ENCODE peak calls at places on chromosomes 5 and 9, in six cellular contexts. U is lower lobe of right lung, A is dorsolateral prefrontal cortex, N is fibroblast of lung, H is fibroblast of pulmonary artery, W is cardiac fibroblast. F is an unnamed sample.

GRCh38 chr9:18238254-18238653 is 235.7 kb upstream of the ADAMTSL1 start:
- DNase-seq in U (no peak), A (no peak), N (peak), H (peak), W (peak), F (peak)

GRCh38 chr9:137809038-137809630 is 68.4 kb upstream of the CACNA1B start:
- DNase-seq in U (no peak), A (no peak), N (no peak), H (no peak), W (no peak), F (no peak)

GRCh38 chr9:110655723-110656641 is 12.6 kb upstream of the MUSK start:
- DNase-seq in U (no peak), A (no peak), N (no peak), H (peak), W (peak), F (no peak)

GRCh38 chr5:75681125-75681830 is 36.0 kb downstream of the POC5 start:
- DNase-seq in U (no peak), A (no peak), N (peak), H (peak), W (peak), F (no peak)

GRCh38 chr5:132017316-132017715 is 5.9 kb upstream of the ACSL6 start:
- DNase-seq in U (no peak), A (no peak), N (no peak), H (no peak), W (no peak), F (no peak)

GRCh38 chr9:93684806-93685553 is 108.6 kb downstream of the PHF2 start:
- DNase-seq in U (no peak), A (no peak), N (peak), H (peak), W (peak), F (no peak)

GRCh38 chr9:99114846-99115500 is 10.1 kb downstream of the TGFBR1 start:
- DNase-seq in U (no peak), A (no peak), N (peak), H (no peak), W (no peak), F (no peak)

GRCh38 chr5:6483880-6484382 is 35.3 kb downstream of the UBE2QL1 start:
- DNase-seq in U (no peak), A (no peak), N (no peak), H (no peak), W (no peak), F (no peak)

GRCh38 chr5:151104795-151105194 is 24.0 kb upstream of the TNIP1 start:
- DNase-seq in U (no peak), A (no peak), N (no peak), H (peak), W (peak), F (no peak)

GRCh38 chr9:27351438-27351837 is 54.5 kb upstream of the EQTN start:
- DNase-seq in U (no peak), A (peak), N (no peak), H (peak), W (no peak), F (no peak)

GRCh38 chr9:81979196-81979595 is 9.4 kb upstream of the SPATA31D1 start:
- DNase-seq in U (no peak), A (no peak), N (peak), H (no peak), W (no peak), F (no peak)

GRCh38 chr5:130151239-130151638 is 247.0 kb downstream of the CHSY3 start:
- DNase-seq in U (no peak), A (no peak), N (no peak), H (no peak), W (no peak), F (no peak)

GRCh38 chr5:113520429-113520828 is 6.9 kb downstream of the YTHDC2 start:
- DNase-seq in U (no peak), A (no peak), N (peak), H (peak), W (peak), F (no peak)

GRCh38 chr5:107067391-107067790 is 603.3 kb downstream of the EFNA5 start:
- DNase-seq in U (peak), A (peak), N (peak), H (no peak), W (no peak), F (no peak)

GRCh38 chr5:67308988-67309688 is 112.5 kb upstream of the CD180 start:
- DNase-seq in U (no peak), A (no peak), N (no peak), H (no peak), W (no peak), F (no peak)

GRCh38 chr9:133614056-133614455 is 4.9 kb upstream of the FAM163B start:
- DNase-seq in U (no peak), A (no peak), N (no peak), H (no peak), W (no peak), F (no peak)

GRCh38 chr9:113803811-113804589 is 72.1 kb upstream of the ZNF618 start:
- DNase-seq in U (no peak), A (no peak), N (no peak), H (no peak), W (peak), F (no peak)

GRCh38 chr5:166324372-166324771 is 1967.1 kb upstream of the WWC1 start:
- DNase-seq in U (no peak), A (no peak), N (no peak), H (no peak), W (no peak), F (no peak)

GRCh38 chr5:160133071-160133917 is 14.0 kb upstream of the PWWP2A start:
- DNase-seq in U (peak), A (peak), N (peak), H (peak), W (peak), F (no peak)

GRCh38 chr9:107983191-107983603 is 493.6 kb upstream of the KLF4 start:
- DNase-seq in U (no peak), A (no peak), N (peak), H (peak), W (peak), F (no peak)

GRCh38 chr5:111681791-111682190 is 75.2 kb downstream of the NREP start:
- DNase-seq in U (no peak), A (no peak), N (no peak), H (peak), W (peak), F (no peak)

DNA sequence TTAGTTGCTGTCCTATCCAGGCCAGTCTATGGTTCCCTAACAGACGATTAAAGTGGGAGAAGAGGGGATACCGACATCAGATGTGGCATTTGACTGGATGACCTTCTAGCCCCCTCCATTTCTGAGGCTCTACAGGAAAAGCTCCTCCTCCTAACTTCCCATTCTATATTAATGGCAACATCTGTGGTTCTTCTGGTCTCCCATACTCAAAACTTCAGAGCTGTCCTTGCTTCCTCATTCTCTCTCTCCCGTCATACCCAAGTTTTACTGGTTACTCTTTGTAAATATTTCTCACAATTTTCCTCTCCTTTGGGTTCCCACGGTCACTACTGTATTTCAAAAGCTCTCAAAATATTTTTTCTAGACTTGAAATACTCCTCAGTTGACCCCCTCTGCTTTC is 36.0 kb upstream of the IL7R start:
- DNase-seq in U (no peak), A (no peak), N (no peak), H (no peak), W (no peak), F (no peak)
- TF ChIP-seq CTCF in U (no peak), A (no peak), N (no peak), H (no peak), W (no peak), F (no peak)

GRCh38 chr5:66222455-66222854 is 78.4 kb downstream of the SREK1 start:
- DNase-seq in U (no peak), A (no peak), N (peak), H (no peak), W (no peak), F (no peak)

GRCh38 chr5:66224773-66225553 is 80.9 kb downstream of the SREK1 start:
- DNase-seq in U (no peak), A (no peak), N (no peak), H (no peak), W (no peak), F (no peak)

GRCh38 chr5:66224273-66224672 is 80.2 kb downstream of the SREK1 start:
- DNase-seq in U (no peak), A (no peak), N (no peak), H (no peak), W (no peak), F (no peak)

DNA sequence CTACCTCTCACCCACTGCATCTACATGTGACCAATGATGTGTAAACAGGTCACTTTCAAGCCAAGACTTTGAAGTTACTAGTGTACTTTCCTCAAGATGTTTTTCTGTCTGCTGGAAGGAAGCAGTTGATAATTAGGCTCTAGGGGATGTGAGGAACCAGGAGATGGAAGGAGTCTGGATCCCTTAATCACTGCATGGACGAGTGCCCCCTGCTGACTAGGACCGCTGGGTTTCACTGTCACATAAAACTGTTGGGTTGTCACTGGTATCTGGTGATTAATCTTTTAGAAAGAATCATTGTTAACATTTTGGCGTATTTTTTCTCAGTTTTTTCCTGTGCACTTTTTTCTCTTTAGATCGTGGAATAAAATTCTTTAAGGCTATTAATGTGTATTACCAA is 79.5 kb downstream of the SREK1 start:
- DNase-seq in U (no peak), A (peak), N (no peak), H (peak), W (peak), F (no peak)
- TF ChIP-seq CTCF in U (peak), A (peak), N (peak), H (peak), W (peak), F (peak)

DNA sequence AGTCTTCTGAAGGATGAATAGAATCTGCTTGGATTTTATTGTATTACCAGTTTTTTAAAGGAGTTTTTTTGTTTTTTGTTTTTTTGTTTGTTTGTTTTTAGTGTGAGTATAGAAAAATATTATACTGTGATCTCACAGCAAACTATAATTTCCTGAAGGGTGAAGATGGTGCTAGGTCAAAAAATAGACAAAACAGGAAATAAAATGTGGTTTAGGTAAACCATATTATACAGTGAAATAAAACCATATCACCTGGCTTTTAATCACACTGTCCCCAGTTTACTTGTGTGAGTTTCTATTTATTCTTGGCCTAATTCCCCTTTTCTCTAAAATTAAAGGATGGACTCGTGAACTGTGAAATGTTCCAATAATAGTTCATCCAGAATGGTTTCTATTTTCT is 841.3 kb upstream of the CTNND2 start:
- DNase-seq in U (no peak), A (no peak), N (no peak), H (no peak), W (no peak), F (no peak)
- TF ChIP-seq CTCF in U (no peak), A (no peak), N (no peak), H (no peak), W (no peak), F (no peak)

DNA sequence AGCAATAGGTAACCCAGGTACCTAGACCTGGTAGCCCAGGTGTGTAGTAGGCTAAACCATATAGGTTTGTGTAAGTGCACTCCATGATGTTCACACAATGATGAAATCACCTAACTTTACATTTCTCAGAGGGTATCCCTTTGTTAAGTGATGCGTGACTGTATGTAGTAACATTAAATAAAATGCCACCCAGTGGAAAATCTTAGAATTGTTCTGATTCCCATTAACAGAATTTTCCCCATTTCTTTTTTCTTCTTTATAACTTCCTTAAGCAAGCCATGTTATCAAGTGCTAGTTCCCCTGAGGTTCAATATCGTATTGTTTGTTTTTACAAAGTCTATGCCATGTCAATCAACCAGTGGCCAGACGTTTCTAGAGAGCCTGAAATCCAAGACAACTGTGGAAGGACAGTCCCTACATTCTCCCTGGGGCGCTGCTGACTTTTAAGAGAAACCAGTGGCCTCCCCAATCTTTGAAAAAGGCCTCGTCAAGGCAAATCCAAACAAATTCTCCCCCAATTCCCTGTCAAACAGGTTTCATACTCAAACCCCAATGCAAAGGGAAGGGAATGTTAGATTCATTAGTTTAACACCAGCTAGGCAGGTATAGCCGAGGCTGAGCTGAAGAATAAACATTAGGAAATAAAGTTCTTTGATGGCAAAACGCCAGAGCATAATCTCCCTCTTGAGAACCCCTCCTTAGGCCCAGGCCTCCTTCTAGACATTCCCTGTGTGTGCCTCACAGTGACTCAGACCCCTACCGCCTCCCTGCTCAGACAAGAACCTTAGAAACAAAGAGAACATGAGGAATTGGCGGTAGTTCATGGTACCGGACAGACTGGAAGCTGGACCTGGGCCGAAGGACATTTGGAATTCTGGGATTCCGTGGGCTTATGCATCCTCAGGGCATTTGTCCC is 198.7 kb downstream of the GNA14 start:
- DNase-seq in U (no peak), A (no peak), N (peak), H (peak), W (peak), F (peak)
- TF ChIP-seq CTCF in U (no peak), A (no peak), N (peak), H (peak), W (no peak), F (peak)

GRCh38 chr9:15403155-15403554 is 19.5 kb upstream of the SNAPC3 start:
- DNase-seq in U (no peak), A (no peak), N (no peak), H (no peak), W (peak), F (no peak)
- TF ChIP-seq CTCF in U (peak), A (no peak), N (peak), H (peak), W (peak), F (peak)

GRCh38 chr5:38780950-38781349 is 64.9 kb upstream of the OSMR start:
- DNase-seq in U (no peak), A (peak), N (peak), H (peak), W (peak), F (no peak)
- TF ChIP-seq CTCF in U (peak), A (peak), N (peak), H (peak), W (peak), F (peak)

GRCh38 chr5:178762960-178763359 is 32.5 kb upstream of the ZNF354A start:
- DNase-seq in U (no peak), A (no peak), N (no peak), H (no peak), W (no peak), F (no peak)
- TF ChIP-seq CTCF in U (no peak), A (no peak), N (no peak), H (no peak), W (no peak), F (no peak)

GRCh38 chr5:173592050-173592669 is 24.3 kb downstream of the BOD1 start:
- DNase-seq in U (no peak), A (no peak), N (no peak), H (no peak), W (peak), F (no peak)
- TF ChIP-seq CTCF in U (peak), A (peak), N (peak), H (peak), W (peak), F (peak)

DNA sequence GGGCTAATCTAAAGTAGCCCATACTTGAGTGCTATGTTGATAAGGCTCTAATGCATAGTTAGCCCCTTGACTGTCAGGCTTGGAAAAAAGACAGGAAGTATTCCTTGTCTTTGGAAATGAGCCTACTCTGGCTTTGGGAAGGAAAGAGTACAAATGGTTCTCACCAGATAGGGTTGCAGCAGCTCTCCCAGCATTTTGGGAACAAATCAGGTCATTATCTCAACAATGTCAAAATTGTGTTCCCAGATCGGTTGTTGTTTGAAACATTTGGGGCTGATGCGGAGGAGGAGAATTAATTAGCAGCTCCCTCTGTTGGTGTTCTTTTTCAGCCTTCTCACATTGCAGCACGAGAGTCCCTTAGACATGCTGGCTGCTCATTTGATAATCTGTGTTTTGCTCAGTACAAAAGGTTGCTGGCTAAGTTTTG is 294.7 kb upstream of the DMRT1 start:
- DNase-seq in U (no peak), A (no peak), N (peak), H (peak), W (no peak), F (no peak)
- TF ChIP-seq CTCF in U (peak), A (peak), N (peak), H (peak), W (peak), F (peak)

GRCh38 chr9:121784706-121785426 is 133.4 kb downstream of the DAB2IP start:
- DNase-seq in U (peak), A (peak), N (no peak), H (no peak), W (no peak), F (peak)
- TF ChIP-seq CTCF in U (no peak), A (no peak), N (peak), H (no peak), W (no peak), F (no peak)

F was measured in RWPE2.